ENCODE peak calls at places on chromosomes 7 and 10, in six cellular contexts. W is tibial nerve; Q is prostate gland; V is osteoblast; N is H9; I is CD4-positive, alpha-beta T cell. G is an unnamed sample.

GRCh38 chr10:91885362-91886079 is 23.8 kb downstream of the FGFBP3 start:
- DNase-seq in W (no peak), Q (no peak), V (no peak), N (no peak), I (no peak), G (no peak)

GRCh38 chr10:89235073-89235798 is 16.3 kb downstream of the LIPA start:
- DNase-seq in W (peak; percentile 51), Q (no peak), V (peak; percentile 54), N (no peak), I (no peak), G (peak; percentile 57)

GRCh38 chr7:22666732-22667131 is 60.3 kb upstream of the IL6 start:
- DNase-seq in W (no peak), Q (no peak), V (peak; percentile 92), N (no peak), I (no peak), G (no peak)

GRCh38 chr10:110944997-110945396 is 25.6 kb downstream of the SHOC2 start:
- DNase-seq in W (no peak), Q (no peak), V (no peak), N (no peak), I (no peak), G (peak; percentile 19)

GRCh38 chr7:1750541-1751021 is 80.5 kb downstream of the ELFN1 start:
- DNase-seq in W (no peak), Q (no peak), V (peak; percentile 80), N (no peak), I (no peak), G (no peak)

GRCh38 chr7:65983965-65984654 is 2.1 kb upstream of the GUSB start:
- DNase-seq in W (no peak), Q (no peak), V (no peak), N (no peak), I (no peak), G (no peak)

GRCh38 chr10:97891497-97892167 is 42.0 kb downstream of the GOLGA7B start:
- DNase-seq in W (no peak), Q (no peak), V (peak; percentile 53), N (no peak), I (no peak), G (no peak)

GRCh38 chr7:24858108-24858977 is 101.1 kb upstream of the GSDME start:
- DNase-seq in W (no peak), Q (no peak), V (peak; percentile 58), N (no peak), I (no peak), G (no peak)

GRCh38 chr7:126715076-126715475 is 537.7 kb downstream of the GRM8 start:
- DNase-seq in W (no peak), Q (no peak), V (no peak), N (no peak), I (no peak), G (no peak)

GRCh38 chr10:45420453-45421192 is 46.6 kb downstream of the ALOX5 start:
- DNase-seq in W (peak; percentile 37), Q (peak; percentile 73), V (no peak), N (no peak), I (peak; percentile 48), G (peak; percentile 79)

GRCh38 chr10:45372251-45372951 is 1.6 kb upstream of the ALOX5 start:
- DNase-seq in W (no peak), Q (no peak), V (peak; percentile 66), N (no peak), I (no peak), G (no peak)

GRCh38 chr10:77230194-77230593 is 407.4 kb downstream of the KCNMA1 start:
- DNase-seq in W (no peak), Q (no peak), V (peak; percentile 26), N (no peak), I (no peak), G (no peak)

GRCh38 chr10:119006451-119007210 is 22.9 kb upstream of the NANOS1 start:
- DNase-seq in W (peak; percentile 34), Q (peak; percentile 89), V (peak; percentile 95), N (no peak), I (no peak), G (no peak)

GRCh38 chr7:8035647-8036518 is 67.3 kb downstream of the GLCCI1 start:
- DNase-seq in W (no peak), Q (no peak), V (no peak), N (peak; percentile 33), I (no peak), G (no peak)

GRCh38 chr10:97612386-97612785 is 20.9 kb downstream of the MORN4 start:
- DNase-seq in W (no peak), Q (peak; percentile 13), V (peak; percentile 90), N (peak; percentile 51), I (no peak), G (no peak)

GRCh38 chr10:65142641-65143435 is 1621.6 kb downstream of the REEP3 start:
- DNase-seq in W (no peak), Q (no peak), V (no peak), N (no peak), I (no peak), G (no peak)

GRCh38 chr10:77456414-77456813 is 181.2 kb downstream of the KCNMA1 start:
- DNase-seq in W (no peak), Q (no peak), V (no peak), N (no peak), I (no peak), G (no peak)

GRCh38 chr10:117257701-117258100 is 16.8 kb downstream of the SLC18A2 start:
- DNase-seq in W (no peak), Q (no peak), V (no peak), N (no peak), I (no peak), G (no peak)

GRCh38 chr10:117255835-117256460 is 15.0 kb downstream of the SLC18A2 start:
- DNase-seq in W (no peak), Q (no peak), V (no peak), N (no peak), I (no peak), G (no peak)

GRCh38 chr10:117254774-117255735 is 14.1 kb downstream of the SLC18A2 start:
- DNase-seq in W (no peak), Q (no peak), V (no peak), N (no peak), I (no peak), G (no peak)

GRCh38 chr10:117259279-117259678 is 18.4 kb downstream of the SLC18A2 start:
- DNase-seq in W (no peak), Q (no peak), V (no peak), N (no peak), I (no peak), G (no peak)

DNA sequence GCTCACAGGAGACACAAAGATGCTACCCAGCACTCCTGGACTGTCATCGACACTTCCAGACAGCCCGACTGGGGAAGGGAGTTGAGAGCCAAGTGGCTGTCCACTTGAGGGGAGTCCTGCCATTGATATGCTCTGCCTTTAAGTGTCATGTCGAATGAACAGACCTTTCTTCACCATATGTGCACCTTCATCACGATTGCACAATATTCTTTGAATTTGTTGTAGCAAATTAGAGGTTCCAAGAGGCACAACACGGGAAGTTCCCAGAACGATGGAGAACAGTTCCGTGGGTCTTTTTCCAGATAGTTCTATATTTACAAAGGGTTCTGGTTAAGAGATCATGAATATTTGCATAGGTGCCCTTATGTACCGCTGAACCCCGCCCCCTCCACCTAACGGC is 16.0 kb downstream of the SLC18A2 start:
- DNase-seq in W (no peak), Q (no peak), V (no peak), N (no peak), I (no peak), G (no peak)
- H3K27me3 ChIP-seq in W (peaks cover 17% of the 10 kb centered on the region), Q (no peaks in the 10 kb centered on the region), V (peaks cover 16% of the 10 kb centered on the region), N (no peaks in the 10 kb centered on the region), I (no peaks in the 10 kb centered on the region), G (peaks cover 82% of the 10 kb centered on the region)

DNA sequence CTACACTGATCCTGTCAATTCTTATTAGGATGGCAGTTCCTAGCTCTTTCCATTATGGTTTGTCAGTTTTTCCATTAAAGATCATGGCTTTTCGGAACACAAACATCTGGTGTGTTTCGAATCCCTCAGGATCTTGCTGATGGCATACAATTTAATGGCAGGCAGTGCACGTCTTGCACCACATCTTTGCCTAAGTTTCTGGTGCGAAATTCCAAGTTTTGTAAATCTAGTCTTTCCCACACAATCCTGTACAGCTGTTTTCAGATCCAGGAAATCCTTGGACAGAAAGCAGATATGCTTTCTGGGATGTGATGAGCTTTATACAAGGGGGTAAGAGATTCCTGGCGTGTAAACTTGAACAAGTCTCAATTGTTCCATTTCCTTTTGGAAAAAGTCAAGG is 224.3 kb upstream of the PHYHIPL start:
- DNase-seq in W (no peak), Q (no peak), V (no peak), N (no peak), I (no peak), G (no peak)
- H3K27ac ChIP-seq in W (peak overlapping the region; percentile 19), Q (peak overlapping the region; percentile 63), V (no peak overlapping the region), N (no peak overlapping the region), I (no peak overlapping the region), G (no peak overlapping the region)

GRCh38 chr10:131745591-131745990 is 155.2 kb upstream of the PPP2R2D start:
- DNase-seq in W (no peak), Q (no peak), V (peak; percentile 53), N (no peak), I (no peak), G (no peak)
- H3K27me3 ChIP-seq in W (no peaks in the 10 kb centered on the region), Q (peaks cover 4% of the 10 kb centered on the region), V (no peaks in the 10 kb centered on the region), N (no peaks in the 10 kb centered on the region), I (peaks cover 12% of the 10 kb centered on the region), G (peaks cover 13% of the 10 kb centered on the region)

GRCh38 chr7:76260171-76260703 is 42.2 kb upstream of the HSPB1 start:
- DNase-seq in W (no peak), Q (no peak), V (peak; percentile 91), N (peak; percentile 98), I (peak; percentile 13), G (no peak)
- H3K27ac ChIP-seq in W (no peak overlapping the region), Q (no peak overlapping the region), V (no peak overlapping the region), N (no peak overlapping the region), I (no peak overlapping the region), G (no peak overlapping the region)

DNA sequence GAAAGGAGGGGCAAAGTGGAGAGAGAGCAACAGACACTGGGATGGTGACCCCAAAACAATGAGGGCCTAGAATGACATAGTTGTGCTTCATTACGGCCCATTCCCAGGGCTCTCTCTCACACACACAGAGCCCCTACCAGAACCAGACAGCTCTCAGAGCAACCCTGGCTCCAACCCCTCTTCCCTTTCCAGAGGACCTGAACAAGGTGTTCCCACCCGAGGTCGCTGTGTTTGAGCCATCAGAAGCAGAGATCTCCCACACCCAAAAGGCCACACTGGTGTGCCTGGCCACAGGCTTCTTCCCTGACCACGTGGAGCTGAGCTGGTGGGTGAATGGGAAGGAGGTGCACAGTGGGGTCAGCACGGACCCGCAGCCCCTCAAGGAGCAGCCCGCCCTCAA is 20.7 kb downstream of the PRSS2 start:
- DNase-seq in W (no peak), Q (no peak), V (no peak), N (no peak), I (no peak), G (no peak)
- H3K27me3 ChIP-seq in W (peaks cover 26% of the 10 kb centered on the region), Q (no peaks in the 10 kb centered on the region), V (peaks cover 29% of the 10 kb centered on the region), N (peaks cover 4% of the 10 kb centered on the region), I (no peaks in the 10 kb centered on the region), G (peaks cover 4% of the 10 kb centered on the region)

GRCh38 chr7:92762853-92763252 is 73.5 kb downstream of the CDK6 start:
- DNase-seq in W (no peak), Q (no peak), V (no peak), N (no peak), I (no peak), G (no peak)
- H3K27ac ChIP-seq in W (no peak overlapping the region), Q (no peak overlapping the region), V (peak overlapping the region; percentile 57), N (no peak overlapping the region), I (no peak overlapping the region), G (no peak overlapping the region)

G was measured in heart right ventricle.